ENCODE peak calls at places on chromosome 2, in four cellular contexts. X is pancreas, T is right atrium auricular region, C is astrocyte of the spinal cord. A is an unnamed sample.

GRCh38 chr2:111072220-111072871 is 48.4 kb upstream of the BCL2L11 start:
- DNase-seq in C (peak; percentile 89), T (no peak), X (no peak), A (peak; percentile 91)

GRCh38 chr2:109005686-109006204 is 16.7 kb upstream of the EDAR start:
- DNase-seq in T (peak; percentile 60), C (peak; percentile 7), X (no peak), A (no peak)

GRCh38 chr2:18219676-18220075 is 340.8 kb downstream of the RDH14 start:
- DNase-seq in C (no peak), T (no peak), X (no peak), A (no peak)

GRCh38 chr2:15673919-15674636 is 82.4 kb downstream of the DDX1 start:
- DNase-seq in C (peak; percentile 19), T (no peak), X (no peak), A (peak; percentile 88)

GRCh38 chr2:72028351-72028995 is 119.2 kb downstream of the CYP26B1 start:
- DNase-seq in T (peak; percentile 28), C (no peak), X (no peak), A (no peak)

GRCh38 chr2:88865801-88866353 is 174.4 kb downstream of the RPIA start:
- DNase-seq in C (no peak), T (no peak), X (no peak), A (no peak)

GRCh38 chr2:102119255-102119654 is 23.3 kb upstream of the IL1R1 start:
- DNase-seq in X (no peak), T (no peak), C (no peak), A (no peak)

GRCh38 chr2:23661276-23662050 is 265.5 kb downstream of the ATAD2B start:
- DNase-seq in T (no peak), C (no peak), X (no peak), A (no peak)

GRCh38 chr2:2912731-2913130 is 464.9 kb downstream of the EIPR1 start:
- DNase-seq in X (no peak), C (no peak), T (no peak), A (no peak)

GRCh38 chr2:201118957-201119848 is 3.2 kb downstream of the CFLAR start:
- DNase-seq in C (peak; percentile 69), T (no peak), X (no peak), A (no peak)

GRCh38 chr2:60271096-60271495 is 282.4 kb downstream of the BCL11A start:
- DNase-seq in C (no peak), T (no peak), X (no peak), A (no peak)

GRCh38 chr2:216057688-216058193 is 23.9 kb downstream of the PECR start:
- DNase-seq in C (peak; percentile 93), X (peak; percentile 54), T (no peak), A (no peak)

GRCh38 chr2:53549497-53549896 is 218.1 kb upstream of the CHAC2 start:
- DNase-seq in T (peak; percentile 67), C (no peak), X (no peak), A (no peak)

GRCh38 chr2:180953550-180953949 is 26.9 kb upstream of the UBE2E3 start:
- DNase-seq in X (no peak), T (no peak), C (no peak), A (no peak)

GRCh38 chr2:200862532-200863000 is 1.9 kb downstream of the CLK1 start:
- DNase-seq in X (peak; percentile 37), C (peak; percentile 71), T (no peak), A (peak; percentile 60)

GRCh38 chr2:201858781-201859180 is 52.4 kb downstream of the CDK15 start:
- DNase-seq in T (no peak), X (peak; percentile 8), C (peak; percentile 86), A (no peak)

GRCh38 chr2:236163483-236164200 is 4.5 kb downstream of the GBX2 start:
- DNase-seq in C (no peak), X (no peak), T (no peak), A (no peak)

GRCh38 chr2:2771721-2772411 is 440.8 kb upstream of the MYT1L start:
- DNase-seq in X (no peak), C (no peak), T (no peak), A (no peak)

GRCh38 chr2:191869178-191869577 is 22.3 kb upstream of the CAVIN2 start:
- DNase-seq in X (no peak), C (no peak), T (no peak), A (no peak)

DNA sequence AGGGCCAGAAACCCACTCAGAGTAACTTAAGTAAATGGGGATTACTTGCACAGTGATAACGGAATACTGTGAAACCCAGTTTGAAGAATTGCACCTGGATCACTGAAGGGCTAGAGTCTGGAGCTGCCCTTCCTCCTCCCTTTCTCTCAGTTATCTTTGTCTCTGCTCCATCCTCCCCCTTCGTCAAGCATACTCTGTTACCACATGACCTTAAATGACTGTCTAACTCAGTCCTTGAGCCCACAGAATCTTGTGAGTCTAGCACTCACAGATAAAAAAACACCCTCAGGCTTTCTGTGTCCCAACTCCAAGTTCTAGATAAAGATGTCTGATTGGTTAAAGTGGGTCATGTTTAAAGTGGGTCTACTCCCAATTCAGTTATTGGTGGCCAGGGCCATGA is 53.5 kb upstream of the CYP1B1 start:
- DNase-seq in C (no peak), X (no peak), T (no peak), A (no peak)
- H3K4me3 ChIP-seq in C (no peak overlapping the region), X (no peak overlapping the region), T (no peak overlapping the region), A (no peak overlapping the region)

DNA sequence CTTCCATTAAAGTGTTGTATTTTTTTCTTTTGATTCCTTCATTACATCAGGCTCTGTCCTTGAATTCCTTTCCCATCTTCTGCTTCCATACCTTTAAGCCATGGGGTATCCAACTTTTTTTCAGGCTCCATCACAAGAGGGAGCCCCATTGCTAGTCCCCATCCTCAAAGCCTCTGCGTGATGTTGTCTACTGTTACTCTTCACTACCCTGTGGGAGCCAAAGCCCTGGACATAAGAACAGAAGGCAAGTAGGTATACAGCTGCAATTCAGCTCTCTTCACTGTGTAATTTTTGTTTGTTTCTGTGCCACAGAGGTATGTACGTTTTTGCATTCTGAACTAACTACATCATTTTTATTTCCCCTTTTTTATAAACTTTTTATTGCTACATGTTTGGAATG is 36.6 kb upstream of the CCNYL1 start:
- DNase-seq in C (no peak), T (no peak), X (no peak), A (no peak)
- TF ChIP-seq CTCF in C (no peak), T (no peak), X (no peak), A (no peak)

GRCh38 chr2:150679456-150680120 is 192.1 kb upstream of the RND3 start:
- DNase-seq in T (no peak), C (no peak), X (no peak), A (peak; percentile 34)

GRCh38 chr2:150676747-150677382 is 189.4 kb upstream of the RND3 start:
- DNase-seq in T (no peak), X (no peak), C (no peak), A (no peak)

GRCh38 chr2:150686391-150686790 is 198.9 kb upstream of the RND3 start:
- DNase-seq in X (no peak), C (no peak), T (no peak), A (no peak)

GRCh38 chr2:150677561-150677960 is 190.1 kb upstream of the RND3 start:
- DNase-seq in X (no peak), T (no peak), C (no peak), A (no peak)

DNA sequence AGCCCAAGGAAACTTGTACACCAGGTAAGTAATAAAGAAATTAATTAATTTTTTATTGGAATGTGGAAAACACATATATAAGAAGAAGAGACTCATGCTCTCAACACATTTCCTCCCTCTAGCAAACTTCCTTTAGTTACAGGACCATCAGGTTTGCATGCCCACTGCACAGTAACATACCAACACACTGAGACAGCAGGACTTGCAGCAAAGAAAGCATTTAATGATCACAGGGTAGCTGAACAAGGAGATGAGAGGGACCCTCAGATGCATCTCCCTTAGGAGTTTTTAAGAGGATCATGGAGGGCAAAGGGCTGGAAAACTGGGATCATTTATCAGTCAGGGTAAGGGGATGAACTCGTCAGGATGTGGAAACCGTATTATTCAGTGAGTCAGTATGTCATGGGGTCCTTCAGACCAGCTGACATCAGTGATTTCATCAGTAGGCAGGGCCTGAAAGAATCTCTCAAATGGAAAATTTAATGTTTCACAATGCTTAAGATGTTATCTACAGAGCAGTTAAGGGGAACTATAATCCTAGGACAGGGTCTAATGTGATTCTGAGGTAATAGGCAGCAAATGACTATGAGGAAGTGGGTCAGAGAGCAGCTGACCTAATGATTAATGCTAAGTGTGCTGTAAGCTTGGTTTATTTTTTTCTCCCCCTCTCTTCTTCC is 193.8 kb upstream of the RND3 start:
- DNase-seq in T (no peak), C (peak; percentile 67), X (no peak), A (peak; percentile 97)
- H3K4me3 ChIP-seq in T (no peak overlapping the region), C (no peak overlapping the region), X (no peak overlapping the region), A (no peak overlapping the region)

GRCh38 chr2:161121622-161122021 is 38.6 kb upstream of the TANK start:
- DNase-seq in T (no peak), X (no peak), C (no peak), A (no peak)

GRCh38 chr2:161122772-161123530 is 37.3 kb upstream of the TANK start:
- DNase-seq in C (peak; percentile 94), T (peak; percentile 70), X (peak; percentile 53), A (peak; percentile 80)

GRCh38 chr2:161118722-161119121 is 41.5 kb upstream of the TANK start:
- DNase-seq in C (no peak), X (no peak), T (no peak), A (no peak)

GRCh38 chr2:161119483-161119882 is 40.7 kb upstream of the TANK start:
- DNase-seq in C (no peak), X (no peak), T (no peak), A (no peak)

DNA sequence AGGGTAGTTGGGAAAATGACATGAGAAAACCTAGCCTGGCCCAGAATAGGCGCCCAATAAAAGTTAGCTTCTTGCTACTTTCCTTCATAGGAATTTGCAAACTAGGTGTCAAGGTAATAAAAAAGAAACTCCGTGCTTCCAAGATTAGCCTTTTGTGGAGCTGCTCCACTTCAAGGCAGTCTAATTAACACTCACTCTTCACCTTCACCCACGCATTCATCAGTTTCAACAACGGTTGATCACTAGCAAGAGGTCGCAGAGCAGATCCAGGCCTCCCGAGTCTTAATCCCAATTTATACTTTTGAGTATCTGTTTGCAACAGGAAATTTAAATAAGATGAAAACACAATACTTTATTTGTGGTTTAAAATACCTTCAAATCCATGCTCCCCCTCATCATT is 39.5 kb upstream of the TANK start:
- DNase-seq in T (no peak), C (no peak), X (no peak), A (no peak)
- TF ChIP-seq CTCF in T (no peak), C (no peak), X (no peak), A (no peak)

DNA sequence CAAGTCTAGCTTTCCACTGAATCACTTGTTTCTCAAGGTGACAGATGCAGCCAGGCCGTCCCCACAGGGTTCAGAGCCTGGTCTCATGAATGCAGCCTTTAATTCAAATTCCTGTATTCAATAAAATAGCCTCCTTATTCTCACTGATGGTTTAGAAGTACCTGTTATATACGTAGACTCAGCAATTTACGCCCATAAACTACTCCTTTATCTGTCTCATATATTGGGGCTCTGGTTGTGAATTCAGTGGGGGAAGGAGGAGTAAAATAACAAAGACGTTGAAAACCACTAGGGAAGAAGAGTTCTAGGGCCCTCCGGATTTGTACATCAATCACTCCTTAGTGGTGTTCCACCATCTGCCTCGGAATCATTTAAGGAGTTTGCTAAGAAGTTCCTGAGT is 1.7 kb downstream of the OBSL1 start:
- DNase-seq in T (no peak), C (no peak), X (no peak), A (no peak)
- H3K4me3 ChIP-seq in T (no peak overlapping the region), C (no peak overlapping the region), X (no peak overlapping the region), A (peak overlapping the region; percentile 52)

DNA sequence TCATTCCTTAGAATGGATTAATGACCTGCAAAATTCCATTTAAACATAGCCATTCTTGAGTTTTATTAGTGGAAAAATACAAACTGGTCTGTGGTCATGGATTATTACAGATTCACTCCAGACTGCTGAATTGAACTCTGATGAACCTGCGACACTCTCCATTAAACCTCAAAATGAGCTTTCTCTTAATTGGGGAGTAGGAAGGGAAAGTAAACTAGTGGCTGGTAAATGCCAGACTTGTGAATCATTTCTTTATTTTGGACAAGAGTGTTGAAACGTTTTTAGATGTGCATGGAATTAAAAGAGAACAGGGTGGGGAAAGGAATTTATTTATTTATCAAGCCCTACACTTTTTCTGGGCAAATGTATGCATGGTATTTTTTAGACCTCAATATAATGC is 321.2 kb upstream of the FANCL start:
- DNase-seq in X (no peak), C (peak; percentile 34), T (no peak), A (peak; percentile 94)
- TF ChIP-seq CTCF in X (no peak), C (no peak), T (no peak), A (no peak)